ENCODE peak calls at places on chromosomes 5 and 9, in seven cellular contexts. M is AG04450, D is SK-N-SH, B is suprapubic skin, F is H1, C is HL-60, Y is heart right ventricle. O is an unnamed sample.

GRCh38 chr9:77910216-77910615 is 121.4 kb downstream of the GNAQ start:
- DNase-seq in M (no peak), D (no peak), B (no peak), F (no peak), C (no peak), Y (no peak), O (no peak)

GRCh38 chr5:170709640-170710039 is 73.9 kb upstream of the GABRP start:
- DNase-seq in M (no peak), D (no peak), B (no peak), F (no peak), C (no peak), Y (no peak), O (no peak)

GRCh38 chr5:114311943-114312342 is 49.9 kb upstream of the KCNN2 start:
- DNase-seq in M (no peak), D (no peak), B (no peak), F (peak; percentile 55), C (no peak), Y (no peak), O (no peak)

GRCh38 chr9:90038778-90039177 is 434.0 kb downstream of the GADD45G start:
- DNase-seq in M (no peak), D (no peak), B (peak; percentile 53), F (peak; percentile 41), C (no peak), Y (no peak), O (no peak)

GRCh38 chr5:79759436-79759835 is 69.8 kb downstream of the CMYA5 start:
- DNase-seq in M (no peak), D (no peak), B (no peak), F (no peak), C (no peak), Y (no peak), O (no peak)

GRCh38 chr5:175444060-175444904 is at the start of gene DRD1:
- DNase-seq in M (no peak), D (peak; percentile 84), B (no peak), F (peak; percentile 95), C (no peak), Y (peak; percentile 36), O (peak; percentile 33)

GRCh38 chr9:90331826-90332575 is 310.6 kb downstream of the DIRAS2 start:
- DNase-seq in M (peak; percentile 47), D (no peak), B (no peak), F (no peak), C (no peak), Y (no peak), O (no peak)

GRCh38 chr5:107840592-107840991 is 169.9 kb upstream of the EFNA5 start:
- DNase-seq in M (no peak), D (peak; percentile 35), B (no peak), F (no peak), C (no peak), Y (no peak), O (no peak)

GRCh38 chr9:122445155-122445749 is 32.5 kb downstream of the OR1J1 start:
- DNase-seq in M (peak; percentile 97), D (no peak), B (no peak), F (no peak), C (no peak), Y (no peak), O (no peak)

GRCh38 chr5:146667633-146668032 is 151.6 kb upstream of the GPR151 start:
- DNase-seq in M (no peak), D (no peak), B (no peak), F (no peak), C (no peak), Y (no peak), O (no peak)

GRCh38 chr9:128770286-128770685 is 1.4 kb downstream of the ZER1 start:
- DNase-seq in M (no peak), D (no peak), B (no peak), F (no peak), C (no peak), Y (no peak), O (no peak)
- H3K4me3 ChIP-seq in M (peak overlapping the region; percentile 99), D (peak overlapping the region; percentile 90), B (peak overlapping the region; percentile 87), F (peak overlapping the region; percentile 75), C (peak overlapping the region; percentile 99), Y (peak overlapping the region; percentile 93), O (no peak overlapping the region)

DNA sequence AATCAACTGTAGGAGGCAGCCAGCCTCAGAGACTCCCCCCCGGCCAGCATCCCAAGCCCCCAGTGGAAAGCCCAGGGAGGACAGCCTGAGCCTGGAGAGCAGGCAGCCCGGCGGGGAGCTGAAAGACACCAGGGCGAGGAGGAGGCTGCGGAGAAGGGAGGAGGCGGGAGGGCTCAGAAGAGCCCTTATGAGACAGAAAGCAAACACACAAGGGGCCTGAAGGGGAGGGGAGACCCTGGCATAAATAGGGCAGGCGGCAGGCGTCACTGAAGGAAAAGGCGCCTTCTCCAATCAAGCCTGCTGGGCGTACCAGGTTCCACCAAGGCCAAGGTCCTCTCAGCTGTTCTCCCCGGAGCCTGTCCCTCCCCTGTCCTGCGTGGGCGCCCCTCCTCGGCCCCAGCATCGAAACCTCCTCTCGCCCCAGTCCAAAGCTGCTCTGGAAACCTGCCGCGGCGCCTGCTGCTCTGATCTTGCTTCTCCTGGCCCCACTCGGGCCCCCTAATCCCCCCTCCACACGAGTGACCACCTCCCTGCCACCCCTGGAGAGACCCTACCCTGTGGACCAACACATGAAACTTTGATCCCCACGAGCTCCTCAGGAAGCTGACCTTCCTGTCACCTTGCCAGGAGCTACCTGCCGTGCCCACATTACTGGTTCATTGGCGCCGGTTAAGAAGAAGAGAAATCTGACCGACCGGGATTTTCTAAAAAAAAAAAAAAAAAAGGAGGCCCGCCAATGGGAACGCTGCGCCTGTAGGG is 1.2 kb downstream of the SLC9A3 start:
- DNase-seq in M (no peak), D (no peak), B (no peak), F (no peak), C (no peak), Y (no peak), O (peak; percentile 52)
- H3K27me3 ChIP-seq in M (peaks cover 69% of the 10 kb centered on the region), D (peaks cover 60% of the 10 kb centered on the region), B (peaks cover 96% of the 10 kb centered on the region), F (peaks cover 66% of the 10 kb centered on the region), C (peaks cover 73% of the 10 kb centered on the region), Y (peaks cover 100% of the 10 kb centered on the region), O (peaks cover 92% of the 10 kb centered on the region)

GRCh38 chr5:143921525-143922311 is 109.8 kb downstream of the HMHB1 start:
- DNase-seq in M (no peak), D (no peak), B (no peak), F (no peak), C (no peak), Y (no peak), O (no peak)
- H3K4me3 ChIP-seq in M (no peak overlapping the region), D (no peak overlapping the region), B (no peak overlapping the region), F (no peak overlapping the region), C (no peak overlapping the region), Y (no peak overlapping the region), O (no peak overlapping the region)

GRCh38 chr9:114130141-114130540 is 25.2 kb upstream of the COL27A1 start:
- DNase-seq in M (no peak), D (no peak), B (no peak), F (no peak), C (no peak), Y (no peak), O (no peak)
- H3K27me3 ChIP-seq in M (peaks cover 63% of the 10 kb centered on the region), D (peaks cover 23% of the 10 kb centered on the region), B (no peaks in the 10 kb centered on the region), F (no peaks in the 10 kb centered on the region), C (no peaks in the 10 kb centered on the region), Y (peaks cover 7% of the 10 kb centered on the region), O (no peaks in the 10 kb centered on the region)

DNA sequence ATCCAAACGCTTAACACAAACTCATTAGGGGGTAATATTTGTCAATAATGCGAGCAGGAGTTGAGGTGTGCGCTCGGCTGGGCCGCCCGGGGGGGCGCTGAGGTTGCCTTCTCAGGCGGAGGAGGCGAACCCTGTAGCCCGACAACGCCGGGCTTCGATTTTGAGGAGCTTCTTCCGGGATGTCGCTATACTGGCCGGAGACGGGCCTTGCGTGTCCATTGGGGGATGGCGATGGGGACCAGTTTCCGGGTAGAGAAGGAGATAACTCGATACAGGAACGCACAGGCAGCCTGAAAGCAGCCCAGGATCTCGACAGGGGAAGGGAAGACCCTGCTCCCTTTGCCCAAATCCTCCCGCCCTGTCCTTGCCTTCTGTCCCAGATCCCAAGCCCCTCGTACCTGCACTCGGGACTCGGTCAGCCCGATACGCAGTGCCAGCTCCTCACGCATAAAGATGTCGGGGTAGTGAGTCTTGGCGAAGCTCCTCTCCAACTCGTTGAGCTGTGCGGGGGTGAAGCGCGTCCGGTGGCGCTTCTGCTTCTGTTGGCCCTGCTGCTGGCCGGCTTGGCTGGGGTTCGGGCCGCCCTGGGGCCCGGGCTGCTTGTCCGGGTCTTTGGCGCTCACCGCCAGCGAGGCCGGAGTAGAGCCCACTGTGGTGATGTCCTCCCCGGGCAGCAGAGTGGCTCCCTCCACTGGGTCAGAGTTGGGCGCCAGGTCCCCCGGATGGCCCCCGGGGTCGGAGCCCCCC is 1.9 kb downstream of the OTP start:
- DNase-seq in M (no peak), D (peak; percentile 61), B (no peak), F (peak; percentile 69), C (no peak), Y (no peak), O (no peak)
- H3K4me3 ChIP-seq in M (no peak overlapping the region), D (no peak overlapping the region), B (no peak overlapping the region), F (peak overlapping the region; percentile 36), C (no peak overlapping the region), Y (no peak overlapping the region), O (peak overlapping the region; percentile 50)

DNA sequence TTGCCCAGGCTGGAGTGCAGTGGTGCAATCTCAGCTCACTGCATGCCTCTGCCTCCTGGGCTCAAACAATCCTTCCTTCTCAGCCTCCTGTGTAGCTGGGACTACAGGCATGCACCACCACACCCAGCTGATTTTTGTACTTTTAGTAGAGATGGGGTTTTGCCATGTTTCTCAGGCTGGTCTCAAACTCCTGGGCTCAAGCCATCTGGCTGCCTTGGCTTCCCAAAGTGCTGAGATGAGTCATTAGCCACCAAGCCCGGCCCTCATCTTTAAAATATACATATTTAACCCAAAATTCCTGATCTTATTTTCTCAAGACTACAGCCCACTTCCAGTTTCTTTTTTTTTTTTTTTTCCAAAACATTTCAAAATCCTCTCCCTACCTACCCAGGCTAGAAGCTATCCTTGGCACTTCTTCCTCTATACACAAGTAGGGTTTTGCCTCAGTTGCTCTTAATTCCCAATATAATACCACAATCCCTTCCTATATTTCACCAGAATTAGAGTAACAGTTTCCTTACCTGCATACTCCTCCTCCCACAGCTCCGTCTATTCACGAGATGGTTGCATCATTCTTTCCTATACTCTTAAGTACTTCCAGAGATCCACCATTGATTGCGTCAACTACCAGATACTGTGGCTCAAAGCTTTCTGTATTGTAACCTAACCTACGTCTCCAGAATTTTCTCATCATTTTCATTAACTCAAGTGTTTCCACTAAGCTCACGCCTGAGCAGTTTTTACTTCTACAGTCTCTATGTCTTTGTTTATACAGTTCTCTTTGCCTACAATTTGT is 31.5 kb upstream of the MINAR2 start:
- DNase-seq in M (no peak), D (no peak), B (no peak), F (no peak), C (no peak), Y (no peak), O (no peak)
- H3K27me3 ChIP-seq in M (no peaks in the 10 kb centered on the region), D (no peaks in the 10 kb centered on the region), B (no peaks in the 10 kb centered on the region), F (no peaks in the 10 kb centered on the region), C (no peaks in the 10 kb centered on the region), Y (no peaks in the 10 kb centered on the region), O (no peaks in the 10 kb centered on the region)

GRCh38 chr5:177508217-177508611 is 1.4 kb downstream of the DOK3 start:
- DNase-seq in M (no peak), D (no peak), B (no peak), F (no peak), C (no peak), Y (no peak), O (no peak)
- H3K4me3 ChIP-seq in M (no peak overlapping the region), D (no peak overlapping the region), B (peak overlapping the region; percentile 21), F (no peak overlapping the region), C (peak overlapping the region; percentile 84), Y (peak overlapping the region; percentile 40), O (no peak overlapping the region)

GRCh38 chr5:72178910-72179815 is 71.9 kb downstream of the MAP1B start:
- DNase-seq in M (peak; percentile 74), D (peak; percentile 30), B (peak; percentile 87), F (no peak), C (no peak), Y (peak; percentile 45), O (no peak)
- H3K27me3 ChIP-seq in M (no peaks in the 10 kb centered on the region), D (no peaks in the 10 kb centered on the region), B (no peaks in the 10 kb centered on the region), F (no peaks in the 10 kb centered on the region), C (no peaks in the 10 kb centered on the region), Y (no peaks in the 10 kb centered on the region), O (no peaks in the 10 kb centered on the region)